ENCODE peak calls at places on chromosome X, in five cellular contexts. N is GM12878, Q is HepG2, D is H1, H is K562. T is an unnamed sample. For H3K4me1, the result is how much of the 10 kb centered on the place peaks cover.

GRCh38 chrX:85963736-85964135 is 83.6 kb downstream of the CHM start:
- DNase-seq in H (no peak), D (no peak), Q (peak), N (no peak), T (no peak)

GRCh38 chrX:38811515-38812239 is 10.4 kb downstream of the MID1IP1 start:
- DNase-seq in Q (no peak), D (no peak), H (no peak), N (no peak), T (no peak)

GRCh38 chrX:130393451-130394074 is 8.1 kb upstream of the GPR119 start:
- DNase-seq in N (no peak), D (peak), Q (peak), H (peak), T (peak)

GRCh38 chrX:386768-387575 is at the start of gene PPP2R3B:
- DNase-seq in D (peak), Q (peak), N (peak), H (peak), T (peak)

GRCh38 chrX:40719218-40719617 is 16.1 kb downstream of the MED14 start:
- DNase-seq in D (no peak), H (no peak), Q (no peak), N (no peak), T (no peak)

GRCh38 chrX:14039344-14039743 is 9.7 kb upstream of the GEMIN8 start:
- DNase-seq in N (no peak), Q (peak), D (no peak), H (peak), T (peak)

GRCh38 chrX:19557816-19558215 is 42.5 kb upstream of the MAP3K15 start:
- DNase-seq in Q (no peak), H (no peak), N (no peak), D (no peak), T (no peak)

GRCh38 chrX:56069299-56069941 is 162.7 kb upstream of the KLF8 start:
- DNase-seq in Q (no peak), N (no peak), H (no peak), D (no peak), T (no peak)

GRCh38 chrX:24184018-24184417 is 34.5 kb downstream of the ZFX start:
- DNase-seq in Q (no peak), D (no peak), N (no peak), H (no peak), T (no peak)

GRCh38 chrX:153411255-153411987 is at the start of gene ZFP92:
- DNase-seq in H (peak), D (peak), Q (no peak), N (no peak), T (peak)

GRCh38 chrX:77446029-77446585 is 1.1 kb upstream of the FGF16 start:
- DNase-seq in N (no peak), D (peak), Q (no peak), H (no peak), T (peak)

GRCh38 chrX:77447339-77448149 is at the start of gene FGF16:
- DNase-seq in N (no peak), D (peak), H (no peak), Q (no peak), T (peak)

GRCh38 chrX:77446840-77447239 is 349 bp upstream of the FGF16 start:
- DNase-seq in H (no peak), D (peak), N (no peak), Q (no peak), T (no peak)

GRCh38 chrX:77450415-77450814 is 3.2 kb downstream of the FGF16 start:
- DNase-seq in Q (no peak), D (no peak), H (no peak), N (no peak), T (no peak)

DNA sequence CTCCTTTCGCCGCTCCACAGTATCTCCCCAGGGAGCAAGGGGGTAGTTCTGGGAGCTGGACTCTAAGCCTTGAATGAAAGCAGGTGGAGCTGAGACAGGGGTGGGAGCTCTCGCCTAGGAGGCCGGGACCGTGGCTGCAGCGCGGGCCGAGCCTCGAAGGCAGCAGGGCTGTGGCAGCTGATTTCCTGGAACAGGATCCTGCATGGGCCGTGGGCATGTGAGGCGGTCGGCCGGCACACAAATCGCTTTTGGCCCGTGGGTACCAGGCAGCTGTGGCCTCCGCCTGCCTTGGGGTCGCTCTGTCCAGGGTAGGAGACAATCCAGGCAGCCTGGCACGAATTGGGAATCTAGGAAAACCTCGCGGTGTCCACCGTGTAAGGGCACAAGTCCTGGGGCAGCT is 981 bp downstream of the FGF16 start:
- DNase-seq in H (no peak), N (no peak), Q (no peak), D (peak), T (peak)
- H3K4me3 ChIP-seq in H (no peak), N (no peak), Q (no peak), D (peak), T (peak)

GRCh38 chrX:1925053-1925481 is 310.2 kb downstream of the ASMT start:
- DNase-seq in D (peak), N (no peak), H (no peak), Q (no peak), T (peak)
- TF ChIP-seq CREB1 in D (peak), N (no peak), H (no peak), Q (no peak), T (no peak)

DNA sequence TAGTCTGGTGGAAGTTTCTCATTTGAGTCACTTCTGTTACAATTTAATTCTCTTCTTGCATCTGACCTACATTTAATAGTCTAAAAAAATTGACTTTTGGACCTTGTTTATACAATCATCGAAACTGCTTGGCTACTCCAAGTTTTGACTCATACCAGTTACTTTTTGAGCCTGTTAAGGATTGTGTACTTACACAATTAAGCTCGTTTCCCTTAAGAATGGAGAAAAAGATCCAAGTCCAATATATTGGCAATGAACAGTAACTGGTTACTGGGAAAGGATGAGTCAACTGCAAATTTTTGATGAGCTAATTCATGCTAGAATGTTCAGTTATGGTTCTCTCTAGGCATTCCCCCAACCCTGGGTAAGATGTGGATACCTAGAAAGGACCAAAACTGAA is 58.2 kb downstream of the DCX start:
- DNase-seq in H (no peak), D (no peak), N (no peak), Q (no peak), T (no peak)
- H3K4me1 ChIP-seq in H (under half), D (under half), N (under half), Q (under half), T (under half)

DNA sequence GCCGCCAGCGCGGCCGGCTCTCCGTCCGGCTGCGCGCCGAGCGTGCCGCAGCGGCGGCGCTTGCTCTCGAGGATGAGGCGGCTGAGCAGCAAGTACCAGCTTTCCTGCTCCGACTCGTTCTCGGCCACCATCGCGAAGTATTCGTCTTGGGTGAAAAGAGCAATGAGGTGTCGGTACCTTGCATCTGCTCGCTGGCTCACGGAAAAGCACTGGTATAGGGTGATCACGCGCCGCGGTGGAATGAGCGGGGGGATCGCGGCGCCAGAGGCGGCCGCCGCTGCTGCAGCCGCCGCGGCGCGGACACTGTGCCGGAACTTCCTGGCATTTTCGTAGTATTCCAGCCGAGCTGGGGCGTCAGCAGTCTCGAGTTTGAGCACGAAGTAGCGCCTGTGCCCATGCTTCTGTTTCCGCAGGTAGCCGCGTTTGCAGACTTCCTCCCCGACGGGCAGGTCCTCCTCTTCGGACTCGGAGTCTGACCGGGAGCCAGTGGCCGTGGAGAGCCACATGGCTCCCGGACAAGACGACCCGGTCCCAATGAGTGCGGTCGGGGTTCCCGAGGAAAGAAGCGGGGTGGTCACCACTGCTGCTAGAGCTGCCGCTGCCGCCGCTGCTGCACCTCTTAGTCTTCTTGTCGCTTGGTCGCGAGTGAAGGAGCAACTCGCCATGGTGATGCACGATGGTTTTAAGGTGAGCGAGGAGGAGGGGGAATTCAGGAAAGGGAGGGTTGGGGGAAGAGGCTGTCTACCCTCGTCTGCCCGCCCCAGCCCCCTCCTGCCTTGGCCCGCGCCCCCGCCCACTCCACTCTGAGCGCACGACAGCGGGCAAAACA is 469 bp downstream of the IRS4 start:
- DNase-seq in D (peak), H (no peak), Q (no peak), N (no peak), T (no peak)
- H3K4me3 ChIP-seq in D (peak), H (no peak), Q (no peak), N (no peak), T (peak)

GRCh38 chrX:16087081-16087480 is 36.3 kb upstream of the GRPR start:
- DNase-seq in D (no peak), Q (no peak), H (no peak), N (no peak), T (no peak)

GRCh38 chrX:16089086-16089485 is 34.3 kb upstream of the GRPR start:
- DNase-seq in Q (no peak), H (no peak), N (no peak), D (no peak), T (no peak)
- TF ChIP-seq CREB1 in Q (no peak), H (no peak), N (no peak), D (no peak), T (no peak)